ENCODE peak calls at places on chromosomes 6 and 20, in ten cellular contexts. F is ovary, T is fibroblast of lung, W is sigmoid colon, E is AG09309, V is endothelial cell of umbilical vein, Z is IMR-90, X is foreskin fibroblast, R is dorsolateral prefrontal cortex, S is lower leg skin. H is an unnamed sample.

GRCh38 chr6:42761287-42762067 is 15.6 kb upstream of the TBCC start:
- DNase-seq in W (no peak), V (no peak), T (no peak), Z (no peak), S (no peak), F (no peak), E (no peak), X (no peak), R (no peak), H (no peak)

GRCh38 chr20:64232794-64233193 is 22.8 kb upstream of the PCMTD2 start:
- DNase-seq in X (no peak), E (no peak), F (no peak), V (no peak), S (no peak), T (no peak), Z (no peak), R (no peak), W (no peak), H (no peak)

GRCh38 chr20:58841539-58842264 is 9.0 kb downstream of the GNAS-AS1 start:
- DNase-seq in X (no peak), Z (no peak), T (no peak), F (no peak), R (no peak), S (no peak), E (no peak), V (no peak), W (no peak), H (no peak)

GRCh38 chr6:108944707-108945685 is 96.8 kb downstream of the ARMC2 start:
- DNase-seq in F (peak; percentile 86), S (no peak), X (peak; percentile 96), Z (peak; percentile 93), R (peak; percentile 73), T (peak; percentile 89), E (peak; percentile 97), V (no peak), W (peak; percentile 90), H (peak; percentile 94)

GRCh38 chr20:25220021-25220730 is 24.7 kb downstream of the ENTPD6 start:
- DNase-seq in W (no peak), V (no peak), T (no peak), E (no peak), X (no peak), S (no peak), F (no peak), Z (no peak), R (no peak), H (no peak)

GRCh38 chr6:18214003-18214402 is 50.3 kb downstream of the DEK start:
- DNase-seq in Z (no peak), E (no peak), X (no peak), V (no peak), R (no peak), S (no peak), T (no peak), F (no peak), W (no peak), H (no peak)

GRCh38 chr6:43993881-43994523 is 133.2 kb downstream of the MRPL14 start:
- DNase-seq in W (peak; percentile 40), X (no peak), Z (no peak), F (no peak), E (no peak), S (no peak), R (no peak), T (no peak), V (no peak), H (no peak)

GRCh38 chr6:10426781-10427279 is 12.0 kb upstream of the TFAP2A start:
- DNase-seq in T (no peak), V (no peak), X (no peak), F (no peak), E (no peak), R (no peak), W (no peak), Z (no peak), S (no peak), H (no peak)

GRCh38 chr6:166478782-166479592 is 96.2 kb upstream of the MPC1 start:
- DNase-seq in X (no peak), E (no peak), S (no peak), Z (no peak), R (no peak), V (no peak), W (no peak), T (no peak), F (no peak), H (no peak)

GRCh38 chr20:49712918-49713778 is 530 bp downstream of the B4GALT5 start:
- DNase-seq in Z (peak; percentile 17), X (peak; percentile 46), S (no peak), V (peak; percentile 48), W (peak; percentile 71), F (peak; percentile 31), E (no peak), R (peak; percentile 32), T (no peak), H (peak; percentile 35)

GRCh38 chr6:168158980-168159349 is 80.0 kb upstream of the FRMD1 start:
- DNase-seq in S (no peak), F (no peak), T (no peak), X (no peak), Z (no peak), E (no peak), R (no peak), V (no peak), W (peak; percentile 46), H (no peak)

GRCh38 chr6:167827588-167828324 is 1.0 kb downstream of the AFDN start:
- DNase-seq in W (peak; percentile 78), V (peak; percentile 67), S (peak; percentile 27), T (peak; percentile 34), Z (peak; percentile 18), X (peak; percentile 67), F (peak; percentile 51), R (peak; percentile 50), E (no peak), H (peak; percentile 58)

GRCh38 chr6:125791820-125792165 is 1.0 kb downstream of the NCOA7 start:
- DNase-seq in W (no peak), R (no peak), T (no peak), X (no peak), E (no peak), Z (no peak), F (no peak), V (no peak), S (no peak), H (no peak)

GRCh38 chr6:79338493-79338892 is 104.0 kb upstream of the HMGN3 start:
- DNase-seq in V (no peak), R (no peak), Z (no peak), X (no peak), E (no peak), T (no peak), F (no peak), W (no peak), S (no peak), H (no peak)

GRCh38 chr6:36028088-36028886 is 679 bp downstream of the MAPK14 start:
- DNase-seq in E (no peak), T (peak; percentile 23), X (peak; percentile 56), W (peak; percentile 73), F (peak; percentile 19), V (peak; percentile 38), R (peak; percentile 34), S (peak; percentile 39), Z (peak; percentile 12), H (peak; percentile 23)

GRCh38 chr6:8102122-8102958 is at the start of gene EEF1E1:
- DNase-seq in W (peak; percentile 95), X (peak; percentile 98), F (peak; percentile 91), S (peak; percentile 94), Z (peak; percentile 94), T (peak; percentile 93), R (peak; percentile 97), V (peak; percentile 96), E (peak; percentile 59), H (peak; percentile 96)
- TF ChIP-seq CTCF in W (no peak), X (no peak), F (no peak), S (no peak), Z (no peak), T (no peak), R (peak; percentile 25), V (no peak), E (no peak), H (no peak)

DNA sequence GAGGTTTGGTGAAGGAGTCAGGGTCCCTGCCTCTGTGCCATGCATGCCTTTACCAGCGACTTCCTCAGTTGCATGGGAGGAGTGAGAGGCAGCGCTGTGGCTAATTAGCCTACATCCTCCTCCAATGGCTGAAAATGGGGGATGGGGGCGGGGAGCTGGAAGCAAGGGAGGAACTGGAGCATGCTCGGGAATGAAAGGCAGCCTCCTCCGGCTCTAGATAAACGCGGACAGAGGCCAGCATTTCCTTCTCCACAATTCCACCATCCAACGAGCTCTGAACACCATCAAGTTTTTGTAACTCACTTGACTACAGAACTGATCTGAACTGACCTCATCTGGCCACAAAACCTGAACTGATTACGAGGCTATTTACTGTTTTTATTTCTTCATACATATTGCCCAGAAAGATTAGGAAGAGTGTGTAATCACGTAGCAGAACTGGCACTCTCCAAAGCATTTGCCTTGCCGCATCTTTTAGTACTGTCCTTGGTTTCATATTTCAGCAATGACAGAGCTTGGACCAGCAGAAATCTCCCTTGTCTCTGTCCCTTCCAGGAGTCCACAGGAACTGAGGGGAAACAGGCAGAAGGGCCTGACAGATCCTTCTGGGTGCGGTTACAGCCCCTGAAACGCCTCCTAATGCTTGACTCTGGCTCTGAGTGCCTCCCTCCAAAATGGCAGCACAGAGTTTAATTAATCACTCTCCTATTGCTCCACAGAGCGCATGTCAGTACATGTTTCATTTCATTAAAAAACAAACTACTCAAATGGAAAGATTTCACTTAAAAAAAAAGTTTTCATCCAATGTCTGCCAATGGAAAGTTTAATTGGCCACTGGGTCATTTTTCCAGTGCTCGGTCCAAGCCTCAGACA is 58.2 kb upstream of the TRAF3IP2 start:
- DNase-seq in F (peak; percentile 30), W (peak; percentile 85), X (peak; percentile 81), R (peak; percentile 60), T (peak; percentile 61), V (peak; percentile 38), E (no peak), Z (peak; percentile 38), S (peak; percentile 59), H (peak; percentile 33)
- H3K4me3 ChIP-seq in F (no peak overlapping the region), W (no peak overlapping the region), X (no peak overlapping the region), R (no peak overlapping the region), T (no peak overlapping the region), V (no peak overlapping the region), E (no peak overlapping the region), Z (peak overlapping the region; percentile 23), S (no peak overlapping the region), H (no peak overlapping the region)

DNA sequence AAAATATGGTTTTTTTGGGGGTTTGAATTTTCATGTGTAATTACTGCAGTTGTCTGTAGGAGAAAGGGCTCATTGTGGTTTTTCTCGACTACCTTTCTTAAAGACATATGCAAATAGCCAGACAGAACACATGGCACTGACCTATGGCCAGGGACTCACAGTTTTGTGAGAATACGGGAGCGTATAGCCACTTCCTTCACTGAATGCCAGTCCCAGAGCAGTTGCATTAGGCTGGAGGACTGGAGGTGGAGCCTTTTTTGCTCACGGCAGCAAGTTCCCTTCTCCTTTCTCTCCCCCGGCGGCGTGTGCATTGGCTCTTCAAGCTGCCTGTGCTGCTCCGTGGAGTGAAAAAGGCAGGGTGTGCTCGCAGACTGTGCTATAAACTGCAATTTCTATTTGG is 114.9 kb downstream of the AKAP7 start:
- DNase-seq in W (peak; percentile 65), Z (peak; percentile 48), X (peak; percentile 73), T (peak; percentile 74), S (peak; percentile 29), R (peak; percentile 21), V (peak; percentile 57), E (peak; percentile 13), F (peak; percentile 36), H (peak; percentile 70)
- TF ChIP-seq CTCF in W (no peak), Z (no peak), X (no peak), T (peak; percentile 7), S (no peak), R (no peak), V (no peak), E (no peak), F (no peak), H (no peak)

DNA sequence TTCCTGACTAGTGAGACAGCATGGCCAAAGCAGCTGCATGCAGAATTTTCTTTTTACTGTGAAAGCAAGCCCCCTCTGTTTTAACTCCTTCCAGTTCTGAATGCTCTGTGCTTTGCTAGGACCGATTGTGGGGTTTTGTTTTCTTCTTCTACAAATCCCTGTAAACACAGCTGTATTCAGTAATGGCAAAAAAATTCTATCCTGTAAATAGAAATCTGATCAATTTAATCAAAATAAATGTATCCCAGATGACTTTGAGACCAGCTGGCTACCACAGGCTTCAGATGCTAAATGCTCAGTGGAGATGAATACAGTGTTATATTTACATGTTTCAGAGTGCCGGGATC is 149.4 kb downstream of the PRL start:
- DNase-seq in X (no peak), W (no peak), F (no peak), S (no peak), R (no peak), E (no peak), T (no peak), V (no peak), Z (peak; percentile 90), H (no peak)
- H3K4me3 ChIP-seq in X (peak overlapping the region; percentile 54), W (peak overlapping the region; percentile 47), F (no peak overlapping the region), S (no peak overlapping the region), R (peak overlapping the region; percentile 47), E (peak overlapping the region; percentile 51), T (no peak overlapping the region), V (no peak overlapping the region), Z (no peak overlapping the region), H (no peak overlapping the region)